ENCODE peak calls at places on chromosomes 4 and X, in seven cellular contexts. N is left ventricle myocardium inferior, U is colonic mucosa, Y is endothelial cell of umbilical vein, M is right atrium auricular region, X is IMR-90, D is heart right ventricle. J is an unnamed sample.
A peak's percentile ranks its signal among the peaks of the same experiment; 100 is the strongest.

GRCh38 chr4:180028682-180029081 is 2214.5 kb upstream of the TENM3 start:
- DNase-seq in N (peak; percentile 12), U (peak; percentile 42), Y (no peak), M (no peak), X (peak; percentile 55), D (no peak), J (peak; percentile 44)

GRCh38 chrX:150870487-150871340 is 27.8 kb downstream of the CD99L2 start:
- DNase-seq in N (no peak), U (no peak), Y (no peak), M (no peak), X (peak; percentile 38), D (no peak), J (no peak)

GRCh38 chr4:7759221-7759620 is 180.4 kb downstream of the AFAP1 start:
- DNase-seq in N (no peak), U (no peak), Y (no peak), M (no peak), X (no peak), D (no peak), J (peak; percentile 63)

GRCh38 chrX:153209347-153209746 is 30.3 kb downstream of the MAGEA1 start:
- DNase-seq in N (no peak), U (no peak), Y (no peak), M (no peak), X (no peak), D (no peak), J (no peak)

GRCh38 chrX:17376381-17377046 is 1.5 kb downstream of the NHS start:
- DNase-seq in N (no peak), U (peak; percentile 24), Y (no peak), M (no peak), X (no peak), D (peak; percentile 6), J (no peak)

GRCh38 chr4:4837316-4837715 is 22.1 kb upstream of the MSX1 start:
- DNase-seq in N (no peak), U (no peak), Y (no peak), M (no peak), X (no peak), D (no peak), J (no peak)

GRCh38 chrX:63428348-63428747 is 77.2 kb upstream of the SPIN4 start:
- DNase-seq in N (no peak), U (no peak), Y (no peak), M (no peak), X (peak; percentile 8), D (no peak), J (no peak)

GRCh38 chrX:106898462-106898861 is 4.7 kb downstream of the RIPPLY1 start:
- DNase-seq in N (no peak), U (no peak), Y (peak; percentile 63), M (no peak), X (peak; percentile 53), D (no peak), J (no peak)

GRCh38 chr4:19729873-19730735 is 521.6 kb upstream of the SLIT2 start:
- DNase-seq in N (no peak), U (no peak), Y (peak; percentile 86), M (no peak), X (peak; percentile 43), D (no peak), J (no peak)

GRCh38 chr4:156774422-156774821 is 197.2 kb downstream of the PDGFC start:
- DNase-seq in N (no peak), U (no peak), Y (no peak), M (no peak), X (peak; percentile 96), D (no peak), J (no peak)

GRCh38 chr4:184722798-184723197 is 11.1 kb downstream of the CENPU start:
- DNase-seq in N (no peak), U (peak; percentile 53), Y (no peak), M (no peak), X (no peak), D (no peak), J (no peak)

GRCh38 chr4:6198768-6199343 is 1.5 kb downstream of the JAKMIP1 start:
- DNase-seq in N (no peak), U (no peak), Y (no peak), M (no peak), X (no peak), D (no peak), J (no peak)
- H3K4me3 ChIP-seq in N (peak overlapping the region; percentile 67), U (no peak overlapping the region), Y (no peak overlapping the region), M (no peak overlapping the region), X (no peak overlapping the region), D (no peak overlapping the region), J (peak overlapping the region; percentile 64)

DNA sequence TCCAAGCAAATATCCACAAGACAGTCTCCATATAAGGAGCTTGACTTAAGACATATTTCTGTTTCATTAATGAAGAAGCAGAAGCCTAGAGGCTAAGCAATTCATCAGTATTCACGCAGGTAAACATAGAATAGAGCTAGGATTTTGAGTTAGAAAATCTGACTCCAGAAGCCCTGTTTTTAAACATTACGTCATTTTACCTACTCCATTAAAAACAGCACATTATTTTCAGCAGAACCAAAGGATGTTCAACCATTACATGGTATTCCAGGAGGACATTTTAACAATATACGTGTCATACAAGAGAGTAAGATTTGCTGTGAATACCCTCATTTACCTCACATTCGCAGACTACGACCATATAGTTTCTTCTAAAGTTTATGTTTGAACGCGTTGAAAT is 403.3 kb upstream of the TRAM1L1 start:
- DNase-seq in N (no peak), U (no peak), Y (no peak), M (no peak), X (no peak), D (no peak), J (no peak)
- H3K4me1 ChIP-seq in N (no peaks in the 10 kb centered on the region), U (no peaks in the 10 kb centered on the region), Y (no peaks in the 10 kb centered on the region), M (no peaks in the 10 kb centered on the region), X (no peaks in the 10 kb centered on the region), D (no peaks in the 10 kb centered on the region), J (no peaks in the 10 kb centered on the region)

DNA sequence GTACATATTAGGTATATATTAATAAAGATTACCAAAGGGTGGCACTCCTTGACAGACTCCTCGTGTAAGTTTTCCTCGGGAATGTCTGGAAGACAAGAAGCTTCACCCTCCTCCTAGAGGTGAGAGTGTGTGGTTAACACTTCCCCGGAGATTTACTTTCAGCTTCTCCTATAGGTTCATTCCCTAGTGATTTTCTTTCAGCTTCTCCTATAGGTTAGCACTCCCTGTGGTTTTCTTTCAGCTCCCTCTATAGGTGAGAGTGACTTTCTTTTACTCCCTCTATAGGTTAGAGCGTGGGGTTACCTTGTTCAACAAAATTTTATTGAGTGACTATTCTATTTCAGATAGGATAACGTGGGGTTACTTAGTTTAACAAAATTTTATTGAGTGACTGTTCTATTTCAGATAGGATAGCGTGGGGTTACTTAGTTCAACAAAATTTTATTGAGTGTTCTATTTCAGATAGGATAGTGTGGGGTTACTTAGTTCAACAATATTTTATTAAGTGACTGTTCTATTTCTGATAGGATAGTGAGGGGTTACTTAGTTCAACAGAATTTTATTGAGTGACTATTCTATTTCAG is 106.0 kb upstream of the PLAC1 start:
- DNase-seq in N (no peak), U (no peak), Y (peak; percentile 41), M (no peak), X (no peak), D (no peak), J (no peak)
- TF ChIP-seq CTCF in N (peak; percentile 12), U (no peak), Y (no peak), M (no peak), X (peak; percentile 31), D (no peak), J (no peak)

DNA sequence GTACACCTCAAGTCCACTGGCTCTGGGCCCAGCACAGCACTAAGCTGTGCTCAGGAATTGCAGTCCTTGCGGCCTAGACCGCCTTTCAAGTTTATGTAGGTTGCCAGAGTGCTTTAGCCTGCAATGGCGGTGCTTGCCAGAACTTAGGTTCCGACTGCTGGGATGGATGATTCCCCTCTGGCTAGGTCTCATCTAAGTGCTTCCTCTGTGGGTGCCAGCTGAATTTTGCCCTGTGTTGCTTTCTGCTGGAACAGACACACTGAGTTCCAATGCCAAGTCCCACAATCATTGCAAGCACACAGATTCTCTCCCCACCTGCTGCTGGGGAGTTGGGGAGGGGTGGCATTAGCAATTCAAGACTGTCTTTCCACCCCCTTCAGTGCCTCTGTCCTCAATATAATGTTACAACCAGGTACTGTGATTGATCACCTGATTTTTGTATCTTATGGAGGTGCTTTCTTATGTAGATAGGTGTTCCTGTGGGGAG is 129.5 kb downstream of the GRID2 start:
- DNase-seq in N (no peak), U (no peak), Y (no peak), M (no peak), X (no peak), D (no peak), J (no peak)
- H3K4me3 ChIP-seq in N (no peak overlapping the region), U (no peak overlapping the region), Y (no peak overlapping the region), M (no peak overlapping the region), X (no peak overlapping the region), D (no peak overlapping the region), J (no peak overlapping the region)

DNA sequence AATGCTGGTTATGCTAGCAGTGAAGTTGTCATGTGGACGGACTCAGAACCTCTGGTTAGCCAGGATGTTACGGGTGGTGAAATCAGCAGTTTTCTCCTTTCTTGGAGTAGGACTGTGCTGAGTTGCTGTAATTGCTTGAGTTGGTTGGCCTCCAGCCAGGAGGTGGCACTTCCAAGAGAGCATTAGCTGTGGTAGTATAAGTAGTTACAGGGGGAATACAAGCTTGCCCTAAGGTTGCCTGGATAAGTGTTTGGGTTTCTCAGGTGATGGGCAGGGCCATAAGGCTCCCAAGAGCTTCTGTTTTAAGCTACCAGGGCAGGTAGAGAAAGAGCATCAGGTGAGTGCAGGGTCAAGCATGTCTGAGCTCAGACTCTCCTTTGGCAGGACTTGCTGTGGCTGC is 103.0 kb downstream of the ZNF518B start:
- DNase-seq in N (no peak), U (no peak), Y (no peak), M (no peak), X (no peak), D (no peak), J (no peak)
- H3K4me1 ChIP-seq in N (no peaks in the 10 kb centered on the region), U (no peaks in the 10 kb centered on the region), Y (no peaks in the 10 kb centered on the region), M (no peaks in the 10 kb centered on the region), X (no peaks in the 10 kb centered on the region), D (no peaks in the 10 kb centered on the region), J (no peaks in the 10 kb centered on the region)

GRCh38 chrX:108199691-108200090 is 108.1 kb downstream of the ATG4A start:
- DNase-seq in N (no peak), U (no peak), Y (peak; percentile 44), M (no peak), X (peak; percentile 22), D (no peak), J (no peak)

GRCh38 chrX:108203540-108203939 is 112.0 kb downstream of the ATG4A start:
- DNase-seq in N (no peak), U (no peak), Y (no peak), M (no peak), X (no peak), D (no peak), J (no peak)

GRCh38 chrX:108198420-108198819 is 106.8 kb downstream of the ATG4A start:
- DNase-seq in N (no peak), U (no peak), Y (no peak), M (no peak), X (no peak), D (no peak), J (no peak)

DNA sequence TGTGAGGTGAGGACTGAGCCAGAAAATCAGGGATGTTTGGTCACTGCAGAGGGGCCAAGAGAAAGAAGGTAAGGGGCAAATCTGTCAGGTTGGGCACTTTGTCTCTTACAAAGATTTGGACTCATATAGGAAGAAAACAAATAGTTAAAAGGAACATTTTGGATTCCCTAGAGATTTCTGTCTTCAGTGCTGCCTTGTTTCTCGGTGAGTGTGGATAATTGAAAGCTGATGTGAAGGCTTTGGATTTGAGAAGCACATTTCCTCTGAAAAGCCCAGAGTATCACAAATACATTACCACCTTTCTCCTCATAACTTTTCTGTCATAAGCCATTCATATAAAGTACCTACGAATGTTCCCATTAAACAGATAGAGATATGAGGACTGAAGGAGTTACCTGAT is 107.5 kb downstream of the ATG4A start:
- DNase-seq in N (no peak), U (no peak), Y (no peak), M (no peak), X (no peak), D (no peak), J (no peak)
- TF ChIP-seq CTCF in N (no peak), U (no peak), Y (no peak), M (no peak), X (no peak), D (no peak), J (no peak)